ENCODE peak calls at places on chromosomes 4 and X, in six cellular contexts. X, O, R, Z, K and B are unnamed samples.

GRCh38 chr4:3414421-3415279 is 27.1 kb upstream of the HGFAC start:
- DNase-seq in Z (no peak), O (no peak), R (no peak), K (no peak), X (no peak), B (no peak)

GRCh38 chr4:74830928-74831327 is 36.6 kb upstream of the BTC start:
- DNase-seq in R (no peak), K (no peak), O (peak; percentile 14), Z (no peak), X (no peak), B (no peak)

GRCh38 chr4:108619372-108620100 is 840 bp upstream of the RPL34 start:
- DNase-seq in R (no peak), X (no peak), Z (no peak), K (no peak), O (peak; percentile 25), B (peak; percentile 23)

GRCh38 chr4:167031534-167032156 is 202.6 kb downstream of the SPOCK3 start:
- DNase-seq in X (peak; percentile 63), R (no peak), K (no peak), Z (no peak), O (no peak), B (no peak)

GRCh38 chr4:38106301-38106700 is 146.1 kb downstream of the PTTG2 start:
- DNase-seq in O (peak; percentile 41), R (no peak), X (no peak), K (no peak), Z (no peak), B (no peak)

GRCh38 chr4:88409789-88410188 is 31.1 kb downstream of the HERC6 start:
- DNase-seq in O (no peak), Z (no peak), X (no peak), R (no peak), K (no peak), B (no peak)

GRCh38 chrX:42954880-42955279 is 176.9 kb upstream of the PPP1R2C start:
- DNase-seq in Z (no peak), X (no peak), K (peak; percentile 18), O (no peak), R (no peak), B (no peak)

GRCh38 chr4:168867128-168867527 is 142.9 kb downstream of the CBR4 start:
- DNase-seq in K (no peak), O (peak; percentile 36), Z (no peak), R (no peak), X (no peak), B (no peak)

GRCh38 chrX:125202486-125203378 is 116.9 kb upstream of the TEX13C start:
- DNase-seq in X (no peak), K (no peak), Z (no peak), O (no peak), R (peak; percentile 5), B (peak; percentile 28)

GRCh38 chr4:6768539-6768905 is 14.0 kb upstream of the KIAA0232 start:
- DNase-seq in Z (no peak), X (peak; percentile 57), R (no peak), O (peak; percentile 87), K (no peak), B (no peak)

GRCh38 chrX:2325076-2325784 is 175.5 kb downstream of the DHRSX start:
- DNase-seq in O (no peak), X (no peak), K (no peak), R (no peak), Z (no peak), B (no peak)

GRCh38 chr4:125456075-125456474 is 141.3 kb downstream of the FAT4 start:
- DNase-seq in O (no peak), X (no peak), K (no peak), R (peak; percentile 21), Z (no peak), B (no peak)

GRCh38 chr4:129095811-129096454 is at the start of gene C4orf33:
- DNase-seq in X (peak; percentile 66), K (peak; percentile 87), R (peak; percentile 92), O (peak; percentile 93), Z (peak; percentile 62), B (peak; percentile 92)

GRCh38 chr4:87746001-87746400 is 53.4 kb upstream of the IBSP start:
- DNase-seq in O (no peak), R (no peak), Z (no peak), X (no peak), K (no peak), B (no peak)

GRCh38 chr4:26256016-26256415 is 64.8 kb upstream of the RBPJ start:
- DNase-seq in Z (no peak), R (no peak), X (peak; percentile 23), O (peak; percentile 47), K (no peak), B (no peak)

GRCh38 chr4:113116414-113117345 is 67.2 kb downstream of the ANK2 start:
- DNase-seq in O (no peak), K (no peak), Z (no peak), X (no peak), R (peak; percentile 48), B (peak; percentile 45)

GRCh38 chrX:18861436-18861950 is 122.4 kb downstream of the PHKA2 start:
- DNase-seq in R (no peak), K (no peak), Z (no peak), X (no peak), O (no peak), B (no peak)
- H3K9me2 ChIP-seq in R (no peaks in the 10 kb centered on the region), K (no peaks in the 10 kb centered on the region), Z (no peaks in the 10 kb centered on the region), X (no peaks in the 10 kb centered on the region), O (no peaks in the 10 kb centered on the region), B (no peaks in the 10 kb centered on the region)

GRCh38 chr4:177492022-177492421 is 49.8 kb upstream of the AGA start:
- DNase-seq in K (no peak), X (no peak), O (peak; percentile 57), Z (no peak), R (no peak), B (no peak)
- H2AFZ ChIP-seq in K (no peak overlapping the region), X (no peak overlapping the region), O (peak overlapping the region; percentile 5), Z (no peak overlapping the region), R (no peak overlapping the region), B (no peak overlapping the region)

GRCh38 chr4:185774076-185774731 is 37.8 kb downstream of the SORBS2 start:
- DNase-seq in X (no peak), R (peak; percentile 35), O (no peak), K (no peak), Z (no peak), B (no peak)
- H3K4me3 ChIP-seq in X (no peak overlapping the region), R (peak overlapping the region; percentile 20), O (peak overlapping the region; percentile 46), K (no peak overlapping the region), Z (no peak overlapping the region), B (peak overlapping the region; percentile 42)

GRCh38 chr4:82954212-82954611 is 53.7 kb downstream of the THAP9 start:
- DNase-seq in K (no peak), R (no peak), O (no peak), X (no peak), Z (no peak), B (no peak)

GRCh38 chr4:82947498-82947897 is 47.0 kb downstream of the THAP9 start:
- DNase-seq in O (no peak), R (no peak), X (no peak), K (no peak), Z (no peak), B (no peak)

GRCh38 chr4:82948647-82949204 is 48.2 kb downstream of the THAP9 start:
- DNase-seq in K (no peak), R (no peak), O (peak; percentile 44), Z (no peak), X (peak; percentile 29), B (no peak)

GRCh38 chr4:82957045-82957444 is 53.6 kb downstream of the LIN54 start:
- DNase-seq in Z (no peak), O (no peak), K (no peak), X (no peak), R (no peak), B (no peak)

DNA sequence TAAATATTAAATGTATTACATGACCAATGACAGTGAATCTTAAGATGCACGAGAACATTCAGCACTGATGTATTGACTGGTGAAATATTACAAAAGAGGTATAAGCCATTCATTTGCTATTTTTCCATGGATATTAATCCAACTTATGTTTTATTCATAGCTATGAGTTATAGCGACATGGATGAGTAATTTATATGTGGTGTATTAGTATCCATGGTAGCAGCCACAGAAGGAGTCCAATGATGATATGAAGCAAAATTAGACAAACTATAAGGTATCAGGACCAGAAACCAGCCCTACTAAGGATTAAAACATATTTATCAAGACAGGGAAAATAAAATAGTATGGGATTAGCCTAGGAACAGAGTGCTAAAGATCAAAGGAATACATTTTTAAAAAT is 50.7 kb downstream of the THAP9 start:
- DNase-seq in K (no peak), R (no peak), Z (no peak), X (peak; percentile 2), O (peak; percentile 5), B (no peak)
- H3K9me2 ChIP-seq in K (no peaks in the 10 kb centered on the region), R (no peaks in the 10 kb centered on the region), Z (no peaks in the 10 kb centered on the region), X (no peaks in the 10 kb centered on the region), O (no peaks in the 10 kb centered on the region), B (no peaks in the 10 kb centered on the region)